ENCODE peak calls at places on chromosome 5, in five cellular contexts. D, H, Y, C and T are unnamed samples.

GRCh38 chr5:15791859-15792258 is 291.9 kb downstream of the FBXL7 start:
- DNase-seq in D (no peak), H (no peak), Y (no peak), C (no peak), T (no peak)

GRCh38 chr5:159412284-159413046 is 82.2 kb upstream of the IL12B start:
- DNase-seq in D (no peak), H (peak), Y (no peak), C (no peak), T (peak)

GRCh38 chr5:53419247-53419646 is 61.2 kb upstream of the FST start:
- DNase-seq in D (no peak), H (no peak), Y (no peak), C (no peak), T (no peak)

GRCh38 chr5:53253421-53253871 is 143.9 kb upstream of the MOCS2 start:
- DNase-seq in D (no peak), H (no peak), Y (no peak), C (no peak), T (no peak)

GRCh38 chr5:54718647-54719046 is 201.1 kb downstream of the SNX18 start:
- DNase-seq in D (no peak), H (no peak), Y (peak), C (no peak), T (peak)

GRCh38 chr5:96569770-96570169 is 92.4 kb upstream of the CAST start:
- DNase-seq in D (no peak), H (no peak), Y (no peak), C (no peak), T (no peak)

GRCh38 chr5:71757590-71758543 is 38.8 kb downstream of the CARTPT start:
- DNase-seq in D (peak), H (peak), Y (no peak), C (peak), T (no peak)

GRCh38 chr5:74575741-74576538 is 64.6 kb downstream of the ENC1 start:
- DNase-seq in D (no peak), H (no peak), Y (no peak), C (no peak), T (no peak)

GRCh38 chr5:83076742-83077661 is at the start of the genes TMEM167A and XRCC4:
- DNase-seq in D (peak), H (peak), Y (peak), C (peak), T (peak)

GRCh38 chr5:67089200-67089725 is 107.3 kb downstream of the CD180 start:
- DNase-seq in D (no peak), H (no peak), Y (no peak), C (no peak), T (no peak)